ENCODE peak calls at places on chromosomes 3 and 15, in five cellular contexts. J is psoas muscle; Y is hypothalamus; B is CD4-positive, alpha-beta T cell; F is fibroblast of mammary gland. T is an unnamed sample.
A peak's percentile ranks its signal among the peaks of the same experiment; 100 is the strongest.

GRCh38 chr3:179829391-179829790 is 176.6 kb downstream of the USP13 start:
- DNase-seq in B (no peak), F (no peak), Y (no peak), J (no peak), T (no peak)

GRCh38 chr15:68056097-68056865 is 2.2 kb downstream of the PIAS1 start:
- DNase-seq in F (no peak), Y (no peak), B (no peak), J (no peak), T (no peak)

GRCh38 chr3:20401253-20401652 is 215.2 kb upstream of the SGO1 start:
- DNase-seq in B (no peak), Y (no peak), F (peak; percentile 78), J (no peak), T (no peak)

GRCh38 chr3:105715372-105715771 is 153.4 kb downstream of the CBLB start:
- DNase-seq in B (no peak), J (no peak), Y (no peak), F (peak; percentile 84), T (no peak)

GRCh38 chr15:70200511-70200991 is 102.8 kb upstream of the TLE3 start:
- DNase-seq in F (no peak), J (peak; percentile 41), B (no peak), Y (no peak), T (no peak)

GRCh38 chr3:53616330-53616729 is 121.9 kb downstream of the CACNA1D start:
- DNase-seq in J (no peak), F (no peak), B (no peak), Y (no peak), T (peak; percentile 9)

GRCh38 chr15:69724331-69724730 is 271.7 kb downstream of the RPLP1 start:
- DNase-seq in B (no peak), Y (no peak), J (no peak), F (no peak), T (no peak)

GRCh38 chr15:80473574-80474223 is 69.5 kb downstream of the ARNT2 start:
- DNase-seq in B (no peak), Y (no peak), F (no peak), J (no peak), T (no peak)

GRCh38 chr15:62795171-62795570 is 247.4 kb upstream of the TPM1 start:
- DNase-seq in F (no peak), J (no peak), B (no peak), Y (no peak), T (peak; percentile 12)

GRCh38 chr15:71052356-71052755 is 62.9 kb upstream of the THSD4 start:
- DNase-seq in B (no peak), Y (no peak), F (peak; percentile 76), J (no peak), T (no peak)

GRCh38 chr3:32391643-32392529 is at the start of gene CMTM7:
- DNase-seq in B (peak; percentile 37), F (peak; percentile 50), Y (no peak), J (peak; percentile 71), T (peak; percentile 73)

GRCh38 chr3:129626744-129627349 is 20.4 kb upstream of the PLXND1 start:
- DNase-seq in Y (peak; percentile 77), B (no peak), J (peak; percentile 96), F (peak; percentile 77), T (peak; percentile 98)

GRCh38 chr3:150238043-150238802 is 169.9 kb upstream of the TSC22D2 start:
- DNase-seq in B (no peak), F (no peak), J (no peak), Y (no peak), T (no peak)

GRCh38 chr3:88180398-88180999 is 30.7 kb downstream of the C3orf38 start:
- DNase-seq in F (peak; percentile 61), J (no peak), B (no peak), Y (no peak), T (no peak)

GRCh38 chr15:96171842-96172241 is 158.7 kb upstream of the NR2F2 start:
- DNase-seq in Y (no peak), F (no peak), J (no peak), B (no peak), T (no peak)

GRCh38 chr3:196274585-196274984 is 12.9 kb downstream of the PCYT1A start:
- DNase-seq in B (peak; percentile 10), J (no peak), Y (no peak), F (peak; percentile 36), T (no peak)

GRCh38 chr3:164897335-164897734 is 181.0 kb downstream of the SI start:
- DNase-seq in Y (no peak), B (no peak), F (no peak), J (no peak), T (no peak)

GRCh38 chr3:51946796-51947195 is 4.6 kb downstream of the PARP3 start:
- DNase-seq in J (no peak), F (no peak), B (no peak), Y (no peak), T (no peak)

GRCh38 chr3:8741581-8742355 is 8.2 kb downstream of the CAV3 start:
- DNase-seq in F (peak; percentile 87), B (no peak), J (peak; percentile 36), Y (no peak), T (peak; percentile 39)

GRCh38 chr3:159727506-159727905 is 261.1 kb upstream of the IL12A start:
- DNase-seq in J (no peak), F (no peak), B (no peak), Y (no peak), T (no peak)

GRCh38 chr15:73939138-73939537 is 12.9 kb downstream of the LOXL1 start:
- DNase-seq in F (no peak), Y (no peak), B (no peak), J (no peak), T (no peak)

GRCh38 chr3:40827942-40828688 is 303.4 kb downstream of the ZNF621 start:
- DNase-seq in F (peak; percentile 55), Y (no peak), J (peak; percentile 59), B (no peak), T (peak; percentile 59)

GRCh38 chr3:52533623-52534280 is at the start of gene NT5DC2:
- DNase-seq in F (peak; percentile 51), Y (peak; percentile 39), J (peak; percentile 77), B (no peak), T (peak; percentile 85)

GRCh38 chr3:123818324-123818920 is 65.7 kb downstream of the MYLK start:
- DNase-seq in J (no peak), B (no peak), F (no peak), Y (no peak), T (no peak)

GRCh38 chr3:53800507-53800906 is 45.7 kb downstream of the CHDH start:
- DNase-seq in Y (no peak), F (no peak), J (no peak), B (no peak), T (no peak)

GRCh38 chr3:36540898-36541518 is 160.7 kb downstream of the STAC start:
- DNase-seq in J (no peak), Y (no peak), F (peak; percentile 58), B (no peak), T (no peak)

GRCh38 chr3:4504340-4505261 is 11.5 kb downstream of the ITPR1 start:
- DNase-seq in Y (no peak), J (no peak), B (no peak), F (peak; percentile 3), T (no peak)

GRCh38 chr3:102265720-102266119 is 169.1 kb upstream of the ZPLD1 start:
- DNase-seq in J (no peak), B (no peak), F (no peak), Y (no peak), T (no peak)

GRCh38 chr3:4290272-4290893 is 12.8 kb upstream of the SETMAR start:
- DNase-seq in B (peak; percentile 10), J (no peak), Y (peak; percentile 36), F (peak; percentile 55), T (no peak)

GRCh38 chr15:25790003-25790660 is 73.0 kb downstream of the ATP10A start:
- DNase-seq in B (no peak), F (peak; percentile 97), Y (no peak), J (peak; percentile 65), T (no peak)

GRCh38 chr15:89087066-89087829 is 1.0 kb upstream of the ABHD2 start:
- DNase-seq in Y (no peak), B (no peak), F (no peak), J (peak; percentile 30), T (peak; percentile 50)